ENCODE peak calls at places on chromosomes 16 and 17, in six cellular contexts. P, S, K, N, J and C are unnamed samples.

GRCh38 chr16:56589141-56590039 is at the start of gene MT3:
- DNase-seq in S (no peak), P (no peak), N (no peak), J (no peak), K (no peak), C (no peak)

GRCh38 chr16:53071748-53072301 is 17.0 kb downstream of the CHD9 start:
- DNase-seq in J (no peak), K (no peak), N (peak; percentile 62), S (no peak), P (no peak), C (no peak)

GRCh38 chr16:87297918-87298631 is 19.1 kb downstream of the C16orf95 start:
- DNase-seq in P (peak; percentile 68), J (peak; percentile 65), S (no peak), N (peak; percentile 57), K (no peak), C (peak; percentile 84)

GRCh38 chr16:67206838-67207115 is 7.8 kb downstream of the ELMO3 start:
- DNase-seq in S (no peak), P (no peak), J (no peak), N (no peak), K (peak; percentile 48), C (no peak)

GRCh38 chr17:79033046-79033616 is 9.2 kb downstream of the C1QTNF1 start:
- DNase-seq in P (no peak), J (no peak), S (no peak), K (no peak), N (no peak), C (no peak)

GRCh38 chr17:16916557-16916920 is 55.4 kb downstream of the TNFRSF13B start:
- DNase-seq in N (no peak), P (no peak), K (no peak), J (no peak), S (no peak), C (peak; percentile 70)

GRCh38 chr16:30054959-30055553 is 10.5 kb upstream of the ALDOA start:
- DNase-seq in N (no peak), J (peak; percentile 74), S (no peak), P (peak; percentile 81), K (peak; percentile 75), C (no peak)

GRCh38 chr16:15897386-15897785 is 9.0 kb upstream of the CEP20 start:
- DNase-seq in K (no peak), P (no peak), S (no peak), N (no peak), J (no peak), C (no peak)

GRCh38 chr17:72677714-72678390 is 414.6 kb downstream of the SLC39A11 start:
- DNase-seq in K (no peak), P (no peak), S (peak; percentile 91), J (no peak), N (no peak), C (no peak)

GRCh38 chr17:44004761-44005526 is 522 bp downstream of the NAGS start:
- DNase-seq in S (no peak), J (no peak), K (no peak), N (no peak), P (no peak), C (no peak)

GRCh38 chr17:44007346-44008204 is 3.2 kb downstream of the NAGS start:
- DNase-seq in K (peak; percentile 15), N (no peak), P (no peak), J (no peak), S (no peak), C (no peak)

GRCh38 chr17:44006581-44007345 is 2.3 kb downstream of the NAGS start:
- DNase-seq in N (peak; percentile 93), K (peak; percentile 97), J (peak; percentile 100), P (peak; percentile 97), S (peak; percentile 84), C (peak; percentile 95)

GRCh38 chr17:44005527-44005864 is 1.1 kb downstream of the NAGS start:
- DNase-seq in P (no peak), J (no peak), K (no peak), S (no peak), N (no peak), C (no peak)

GRCh38 chr17:44005865-44006580 is 1.6 kb downstream of the NAGS start:
- DNase-seq in P (no peak), N (peak; percentile 42), S (no peak), J (no peak), K (peak; percentile 6), C (no peak)
- TF ChIP-seq CTCF in P (no peak), N (no peak), S (no peak), J (no peak), K (no peak), C (peak; percentile 27)

GRCh38 chr17:44384281-44384822 is 5.1 kb downstream of the ITGA2B start:
- DNase-seq in S (no peak), N (no peak), K (no peak), J (no peak), P (no peak), C (no peak)

GRCh38 chr17:44383861-44384260 is 5.6 kb downstream of the ITGA2B start:
- DNase-seq in N (no peak), J (no peak), S (no peak), K (no peak), P (no peak), C (no peak)

GRCh38 chr17:44384823-44385286 is 4.6 kb downstream of the ITGA2B start:
- DNase-seq in J (no peak), N (no peak), K (no peak), S (no peak), P (no peak), C (no peak)

GRCh38 chr17:44386182-44386525 is 3.3 kb downstream of the ITGA2B start:
- DNase-seq in S (no peak), P (no peak), K (no peak), N (no peak), J (no peak), C (no peak)

DNA sequence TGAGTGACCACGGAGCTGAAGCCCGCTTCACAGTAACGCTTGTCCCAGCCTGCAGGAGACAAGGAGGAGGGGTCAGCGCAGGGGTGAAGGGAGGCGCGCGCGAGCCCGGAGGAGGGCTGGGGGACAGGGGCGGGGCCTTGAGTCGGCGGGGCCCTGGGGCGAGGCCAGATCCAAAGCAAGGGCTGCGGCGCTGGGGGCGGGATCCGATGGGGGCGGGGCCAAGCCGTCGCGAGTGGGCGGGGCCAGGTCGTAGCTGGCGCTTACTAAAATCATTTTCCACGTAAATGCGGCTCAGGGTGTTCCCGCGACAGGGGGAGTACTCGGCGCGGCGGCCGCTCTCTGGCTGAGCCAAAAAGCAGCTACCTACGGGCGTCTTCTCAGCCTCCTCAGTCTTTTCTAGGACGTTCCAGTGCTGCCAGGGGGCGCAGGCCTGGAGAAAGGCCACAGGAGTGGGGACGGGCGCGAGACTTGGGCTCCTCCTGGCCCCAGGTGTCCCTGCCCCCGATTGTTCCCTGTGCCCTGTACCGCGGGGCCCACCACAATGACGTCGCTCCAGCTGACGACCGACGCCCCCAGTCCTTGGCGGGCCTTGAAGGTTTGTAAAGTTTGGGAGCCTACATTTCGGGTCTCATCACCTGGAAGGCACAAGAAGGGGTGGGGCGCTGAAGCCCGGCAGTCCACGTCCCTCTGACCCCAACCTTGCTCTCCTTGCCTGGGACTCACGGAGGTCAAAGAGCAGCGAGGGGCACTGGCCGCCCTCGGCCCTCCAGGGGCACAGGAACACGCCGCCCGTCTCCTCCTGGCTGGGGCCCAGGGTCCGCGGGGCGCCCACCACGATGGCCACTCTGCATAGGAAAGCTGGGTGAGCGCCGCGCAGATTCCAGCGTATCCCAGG is 3.9 kb downstream of the ITGA2B start:
- DNase-seq in P (peak; percentile 86), S (peak; percentile 31), J (peak; percentile 96), N (peak; percentile 82), K (peak; percentile 61), C (no peak)
- TF ChIP-seq CTCF in P (peak; percentile 31), S (no peak), J (peak; percentile 53), N (no peak), K (no peak), C (peak; percentile 36)

GRCh38 chr17:38920374-38921291 is 4.8 kb upstream of the LASP1NB start:
- DNase-seq in K (no peak), S (no peak), J (no peak), N (no peak), P (no peak), C (peak; percentile 59)

GRCh38 chr17:38919316-38920078 is 5.9 kb upstream of the LASP1NB start:
- DNase-seq in J (no peak), P (no peak), K (no peak), N (no peak), S (no peak), C (no peak)

GRCh38 chr17:38921756-38922411 is 3.5 kb upstream of the LASP1NB start:
- DNase-seq in S (no peak), P (no peak), J (no peak), N (no peak), K (no peak), C (peak; percentile 78)

GRCh38 chr17:38925263-38925995 is at the start of gene LASP1NB:
- DNase-seq in N (no peak), S (peak; percentile 40), J (peak; percentile 41), P (no peak), K (no peak), C (peak; percentile 64)

DNA sequence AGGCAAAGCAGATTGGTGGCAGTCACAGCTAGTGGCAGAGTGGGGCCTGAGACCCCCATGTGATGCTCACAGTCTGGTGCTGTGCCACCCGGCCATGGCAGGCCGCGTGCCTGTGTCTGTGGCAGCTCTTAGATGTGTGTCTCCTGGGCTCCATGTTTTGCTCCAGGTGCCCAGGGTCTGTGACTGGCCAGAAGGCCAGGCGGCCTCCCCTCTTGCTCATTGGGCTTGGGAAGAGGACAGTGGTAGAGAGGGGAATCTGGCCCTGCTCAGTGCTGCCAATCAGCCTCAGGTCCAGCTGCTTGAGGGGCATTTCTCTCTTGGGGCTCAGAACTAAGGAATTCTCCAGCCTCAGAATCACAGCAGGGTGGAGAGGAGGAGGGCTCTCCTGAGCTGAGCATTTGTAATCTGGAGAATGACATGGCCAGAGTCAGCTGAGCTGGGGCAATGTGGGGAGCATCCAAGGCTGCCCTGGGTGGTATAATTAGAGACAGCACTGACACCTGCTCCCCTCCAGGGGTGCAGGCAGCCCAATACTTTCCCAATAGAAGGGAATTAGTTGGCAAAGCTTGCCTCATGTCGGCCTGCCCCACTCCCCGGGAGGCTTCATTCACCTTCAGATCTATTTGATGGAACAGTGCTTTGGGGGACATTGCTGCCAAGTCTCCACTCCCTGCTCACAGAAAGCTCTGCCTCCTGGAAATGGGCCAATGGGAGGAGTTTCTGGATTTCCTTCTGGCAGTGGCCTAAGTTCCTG is 2.7 kb upstream of the LASP1NB start:
- DNase-seq in J (no peak), S (peak; percentile 47), N (peak; percentile 66), P (no peak), K (peak; percentile 15), C (peak; percentile 85)
- TF ChIP-seq CTCF in J (no peak), S (no peak), N (peak; percentile 20), P (no peak), K (no peak), C (no peak)

GRCh38 chr17:2751482-2751881 is 2.0 kb upstream of the CCDC92B start:
- DNase-seq in J (no peak), P (no peak), S (no peak), K (no peak), N (no peak), C (no peak)
- TF ChIP-seq CTCF in J (no peak), P (peak; percentile 10), S (no peak), K (no peak), N (no peak), C (no peak)

GRCh38 chr17:43533699-43534098 is 12.4 kb downstream of the ETV4 start:
- DNase-seq in J (no peak), P (no peak), K (no peak), S (no peak), N (no peak), C (no peak)
- TF ChIP-seq CTCF in J (no peak), P (no peak), K (peak; percentile 1), S (no peak), N (no peak), C (no peak)